ENCODE peak calls at places on chromosomes 5 and 9, in six cellular contexts. K, A, R, P, L and S are unnamed samples.

GRCh38 chr9:96467784-96468183 is 17.8 kb downstream of the HABP4 start:
- DNase-seq in K (no peak), A (no peak), R (no peak), P (no peak), L (no peak), S (no peak)

GRCh38 chr9:123678038-123678877 is 251.7 kb downstream of the DENND1A start:
- DNase-seq in K (no peak), A (peak; percentile 48), R (peak; percentile 14), P (peak; percentile 47), L (no peak), S (peak; percentile 55)

GRCh38 chr5:19987594-19988345 is at the start of gene CDH18:
- DNase-seq in K (no peak), A (peak; percentile 82), R (peak; percentile 45), P (peak; percentile 22), L (peak; percentile 14), S (no peak)

GRCh38 chr9:96020822-96021615 is 145.5 kb downstream of the ERCC6L2 start:
- DNase-seq in K (no peak), A (peak; percentile 40), R (peak; percentile 25), P (no peak), L (no peak), S (peak; percentile 36)

GRCh38 chr9:123063896-123064295 is 30.4 kb downstream of the GPR21 start:
- DNase-seq in K (no peak), A (no peak), R (no peak), P (no peak), L (no peak), S (no peak)

GRCh38 chr5:97745817-97746216 is 562.8 kb upstream of the RIOK2 start:
- DNase-seq in K (no peak), A (no peak), R (no peak), P (no peak), L (no peak), S (no peak)

GRCh38 chr5:140214831-140215230 is 39.8 kb downstream of the CYSTM1 start:
- DNase-seq in K (peak; percentile 35), A (peak; percentile 86), R (peak; percentile 84), P (no peak), L (peak; percentile 78), S (no peak)

GRCh38 chr9:76452839-76453238 is 6.1 kb upstream of the GCNT1 start:
- DNase-seq in K (no peak), A (no peak), R (no peak), P (no peak), L (peak; percentile 39), S (no peak)

GRCh38 chr9:137147793-137148160 is 8.8 kb downstream of the GRIN1 start:
- DNase-seq in K (no peak), A (no peak), R (no peak), P (no peak), L (no peak), S (no peak)

GRCh38 chr5:37875051-37875787 is 35.4 kb upstream of the GDNF start:
- DNase-seq in K (no peak), A (no peak), R (peak; percentile 41), P (no peak), L (peak; percentile 93), S (no peak)

GRCh38 chr9:3768286-3768685 is 242.5 kb upstream of the RFX3 start:
- DNase-seq in K (no peak), A (no peak), R (peak; percentile 15), P (no peak), L (peak; percentile 68), S (no peak)

GRCh38 chr9:6214903-6215302 is 704 bp upstream of the IL33 start:
- DNase-seq in K (no peak), A (no peak), R (peak; percentile 84), P (no peak), L (peak; percentile 82), S (no peak)

GRCh38 chr5:134458234-134458633 is 46.6 kb upstream of the CDKN2AIPNL start:
- DNase-seq in K (no peak), A (peak; percentile 47), R (peak; percentile 81), P (no peak), L (peak; percentile 45), S (no peak)
- TF ChIP-seq CTCF in K (no peak), A (no peak), R (no peak), P (no peak), L (no peak), S (no peak)

DNA sequence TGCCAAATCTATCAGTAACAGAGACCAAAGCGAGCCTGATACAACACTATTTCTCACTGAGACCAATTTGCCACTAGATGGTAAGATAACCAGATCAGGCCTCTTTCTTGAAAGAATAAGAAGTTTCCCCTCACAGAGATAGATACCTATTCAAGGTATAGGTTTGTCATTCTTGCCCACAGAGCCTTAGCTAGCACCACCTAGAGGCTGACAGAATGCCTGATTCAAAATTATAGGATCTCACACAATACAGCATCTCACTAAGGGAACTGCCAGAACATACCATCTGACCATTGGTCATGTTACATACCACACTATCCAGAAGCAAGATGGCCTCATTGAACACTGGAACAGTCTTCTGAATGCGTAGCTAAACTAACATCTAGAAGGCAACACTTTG is 166.6 kb upstream of the HCN1 start:
- DNase-seq in K (no peak), A (no peak), R (no peak), P (no peak), L (no peak), S (no peak)
- TF ChIP-seq CTCF in K (no peak), A (no peak), R (no peak), P (no peak), L (no peak), S (no peak)

GRCh38 chr9:121019282-121019681 is 30.8 kb downstream of the C5 start:
- DNase-seq in K (no peak), A (no peak), R (no peak), P (no peak), L (no peak), S (no peak)

GRCh38 chr9:121024237-121024636 is 25.8 kb downstream of the C5 start:
- DNase-seq in K (no peak), A (no peak), R (no peak), P (no peak), L (no peak), S (no peak)

GRCh38 chr9:121026260-121026691 is 23.8 kb downstream of the C5 start:
- DNase-seq in K (no peak), A (no peak), R (peak; percentile 35), P (peak; percentile 91), L (no peak), S (no peak)

GRCh38 chr9:121023064-121023463 is 27.0 kb downstream of the C5 start:
- DNase-seq in K (no peak), A (no peak), R (peak; percentile 14), P (peak; percentile 69), L (peak; percentile 35), S (no peak)

GRCh38 chr9:121021294-121021693 is 28.8 kb downstream of the C5 start:
- DNase-seq in K (peak; percentile 46), A (no peak), R (no peak), P (no peak), L (peak; percentile 75), S (no peak)
- TF ChIP-seq CTCF in K (no peak), A (no peak), R (no peak), P (no peak), L (no peak), S (no peak)

DNA sequence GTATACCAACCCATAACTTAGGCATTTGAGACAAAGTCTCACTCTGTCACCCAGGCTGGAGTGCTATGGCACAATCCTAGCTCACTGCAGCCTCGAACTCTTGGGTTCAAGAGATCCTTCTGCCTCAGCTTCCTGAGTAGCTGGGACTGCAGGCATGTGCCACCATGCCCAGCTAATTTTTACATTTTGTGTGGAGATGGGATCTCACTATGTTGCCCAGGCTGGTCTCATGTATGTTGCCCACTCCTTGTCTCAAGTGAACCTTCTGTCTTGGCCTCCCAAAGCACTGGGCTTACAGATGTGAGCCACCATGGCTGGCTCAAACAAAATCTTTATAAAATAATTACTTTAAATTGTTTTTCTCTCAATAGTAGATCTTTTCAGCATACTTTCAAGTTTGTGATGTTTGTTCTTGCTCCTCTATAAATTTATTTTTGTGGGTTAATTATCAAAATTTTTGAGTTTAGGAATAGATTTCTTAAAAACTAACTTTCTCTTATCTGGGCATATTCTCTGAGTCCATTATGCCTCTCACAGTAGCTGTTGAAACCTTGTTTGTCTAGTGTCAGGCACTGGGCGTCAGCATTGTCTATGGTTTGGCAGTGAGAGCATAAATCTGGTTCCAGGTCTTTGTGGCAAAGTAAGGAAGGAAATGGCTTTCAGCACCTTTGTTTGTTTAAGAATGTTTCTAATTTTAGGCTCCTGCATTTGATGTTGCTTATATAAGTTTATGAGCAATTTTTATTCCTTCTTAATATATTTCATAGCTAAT is 38.7 kb downstream of the NLN start:
- DNase-seq in K (no peak), A (peak; percentile 43), R (peak; percentile 88), P (peak; percentile 11), L (peak; percentile 61), S (peak; percentile 26)
- TF ChIP-seq CTCF in K (no peak), A (no peak), R (peak; percentile 47), P (no peak), L (peak; percentile 14), S (no peak)

GRCh38 chr9:101468116-101468515 is 32.5 kb upstream of the ALDOB start:
- DNase-seq in K (no peak), A (no peak), R (no peak), P (no peak), L (no peak), S (no peak)

GRCh38 chr9:101463397-101463796 is 27.8 kb upstream of the ALDOB start:
- DNase-seq in K (no peak), A (no peak), R (peak; percentile 62), P (no peak), L (peak; percentile 67), S (no peak)

GRCh38 chr9:101466863-101467262 is 31.3 kb upstream of the ALDOB start:
- DNase-seq in K (no peak), A (no peak), R (no peak), P (no peak), L (no peak), S (no peak)

GRCh38 chr9:101467690-101468089 is 32.1 kb upstream of the ALDOB start:
- DNase-seq in K (no peak), A (no peak), R (no peak), P (no peak), L (no peak), S (no peak)

GRCh38 chr9:101465330-101465915 is 29.8 kb upstream of the ALDOB start:
- DNase-seq in K (peak; percentile 88), A (peak; percentile 71), R (peak; percentile 72), P (peak; percentile 77), L (peak; percentile 80), S (peak; percentile 85)
- TF ChIP-seq CTCF in K (peak; percentile 57), A (peak; percentile 55), R (peak; percentile 50), P (peak; percentile 45), L (peak; percentile 58), S (peak; percentile 13)

GRCh38 chr5:80865547-80865946 is 94.6 kb upstream of the RASGRF2 start:
- DNase-seq in K (no peak), A (no peak), R (peak; percentile 58), P (no peak), L (peak; percentile 20), S (no peak)
- TF ChIP-seq CTCF in K (no peak), A (no peak), R (no peak), P (no peak), L (no peak), S (no peak)